ENCODE peak calls at places on chromosomes 1 and 21, in four cellular contexts. X, M, D and C are unnamed samples.

GRCh38 chr1:76185207-76185606 is 110.7 kb downstream of the ST6GALNAC3 start:
- DNase-seq in X (no peak), M (no peak), D (no peak), C (no peak)

GRCh38 chr1:15218287-15219279 is 28.4 kb upstream of the FHAD1 start:
- DNase-seq in X (no peak), M (no peak), D (peak; percentile 38), C (no peak)

GRCh38 chr1:37958690-37959089 is 11.8 kb upstream of the INPP5B start:
- DNase-seq in X (no peak), D (no peak), M (no peak), C (no peak)

GRCh38 chr1:225654277-225654597 is 1.3 kb upstream of the ENAH start:
- DNase-seq in M (no peak), X (no peak), D (no peak), C (no peak)

GRCh38 chr1:25022361-25023189 is 92.5 kb upstream of the RUNX3 start:
- DNase-seq in X (no peak), M (peak; percentile 94), D (peak; percentile 43), C (peak; percentile 86)

GRCh38 chr21:41709166-41709565 is 57.7 kb downstream of the RIPK4 start:
- DNase-seq in M (no peak), X (no peak), D (no peak), C (no peak)

GRCh38 chr1:145997156-145998023 is 1.0 kb upstream of the TXNIP start:
- DNase-seq in D (peak; percentile 74), M (peak; percentile 80), X (no peak), C (peak; percentile 75)

GRCh38 chr1:224406216-224406615 is 28.4 kb downstream of the WDR26 start:
- DNase-seq in M (no peak), X (no peak), D (no peak), C (no peak)

DNA sequence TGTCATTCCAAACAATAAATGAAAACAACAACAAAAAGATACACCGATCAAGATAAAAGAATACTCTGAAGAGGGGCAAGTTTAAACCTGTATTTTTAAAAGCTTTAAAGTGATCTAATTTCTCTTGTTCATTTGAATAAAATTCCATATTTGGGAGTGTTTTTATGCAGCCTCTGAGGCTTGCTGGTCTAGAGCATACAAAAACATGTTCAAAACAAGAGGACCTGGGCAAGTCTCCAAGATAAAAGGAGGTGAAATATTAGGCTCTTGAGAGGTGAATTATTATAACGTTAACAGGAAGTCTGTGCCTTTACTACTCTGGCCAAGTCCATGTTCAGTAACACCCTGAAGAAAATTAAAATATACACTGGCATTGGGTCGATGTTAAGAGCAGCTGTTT is 20.1 kb downstream of the URB1 start:
- DNase-seq in X (no peak), M (no peak), D (peak; percentile 65), C (no peak)
- H3K27ac ChIP-seq in X (no peak overlapping the region), M (no peak overlapping the region), D (peak overlapping the region; percentile 92), C (no peak overlapping the region)

GRCh38 chr1:52424238-52424637 is 19.8 kb downstream of the PRPF38A start:
- DNase-seq in X (no peak), M (peak; percentile 71), D (no peak), C (no peak)

GRCh38 chr1:52426391-52426790 is 22.0 kb downstream of the PRPF38A start:
- DNase-seq in D (no peak), X (no peak), M (no peak), C (no peak)

GRCh38 chr1:52424757-52425265 is 20.4 kb downstream of the PRPF38A start:
- DNase-seq in X (no peak), M (peak; percentile 16), D (no peak), C (no peak)

GRCh38 chr1:52423055-52423454 is 18.7 kb downstream of the PRPF38A start:
- DNase-seq in X (no peak), D (no peak), M (no peak), C (no peak)

GRCh38 chr1:52423771-52424170 is 19.4 kb downstream of the PRPF38A start:
- DNase-seq in D (no peak), M (peak; percentile 83), X (no peak), C (no peak)
- H3K27ac ChIP-seq in D (no peak overlapping the region), M (peak overlapping the region; percentile 53), X (no peak overlapping the region), C (no peak overlapping the region)

GRCh38 chr1:11151854-11152612 is 37.1 kb upstream of the ANGPTL7 start:
- DNase-seq in X (no peak), D (no peak), M (no peak), C (no peak)
- H3K27ac ChIP-seq in X (no peak overlapping the region), D (peak overlapping the region; percentile 9), M (no peak overlapping the region), C (no peak overlapping the region)

DNA sequence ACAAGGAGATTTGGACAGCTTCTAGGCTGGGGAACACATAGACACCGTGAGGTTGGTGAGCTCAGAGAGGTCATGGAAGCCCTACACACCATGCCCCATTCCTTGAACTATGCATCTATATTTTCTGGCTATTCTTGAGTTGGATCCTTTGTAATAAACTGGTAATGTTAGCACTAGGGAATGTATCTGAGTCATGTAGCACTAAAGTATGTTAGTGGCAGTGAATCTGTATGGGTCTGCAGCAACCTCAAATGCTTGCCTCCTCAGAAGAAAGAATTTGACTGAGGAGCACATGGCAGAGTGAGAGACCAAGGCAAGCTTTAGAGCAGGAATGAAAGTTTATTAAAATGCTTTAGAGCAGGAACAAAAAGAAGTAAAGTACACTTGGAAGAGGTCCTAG is 43.7 kb upstream of the LRRC7 start:
- DNase-seq in X (no peak), M (no peak), D (no peak), C (no peak)
- H3K27ac ChIP-seq in X (no peak overlapping the region), M (no peak overlapping the region), D (no peak overlapping the region), C (no peak overlapping the region)

DNA sequence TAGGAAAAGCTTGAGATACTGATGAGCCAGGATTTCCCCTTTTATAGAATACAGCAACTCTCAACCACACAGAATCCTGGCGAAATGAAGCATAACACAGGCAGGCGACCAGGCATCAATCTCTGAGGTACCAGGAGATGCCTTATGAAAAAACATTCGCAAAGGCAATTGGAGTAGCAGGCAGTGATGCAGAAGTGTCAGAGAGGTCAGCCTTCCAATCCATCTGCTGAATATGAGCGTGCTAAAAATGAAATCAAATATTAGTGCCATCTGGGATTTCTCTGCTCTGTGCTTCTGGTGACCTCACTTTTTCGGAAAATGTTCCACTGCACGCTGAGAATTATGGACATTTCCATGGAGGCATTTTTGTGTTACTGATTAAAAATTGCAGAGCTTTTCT is 258.8 kb downstream of the VAV3 start:
- DNase-seq in M (no peak), D (no peak), X (no peak), C (no peak)
- H3K27ac ChIP-seq in M (no peak overlapping the region), D (no peak overlapping the region), X (no peak overlapping the region), C (peak overlapping the region; percentile 26)

GRCh38 chr1:203926025-203926540 is 64.7 kb downstream of the SNRPE start:
- DNase-seq in D (no peak), M (no peak), X (no peak), C (no peak)
- H3K27ac ChIP-seq in D (no peak overlapping the region), M (no peak overlapping the region), X (no peak overlapping the region), C (no peak overlapping the region)

DNA sequence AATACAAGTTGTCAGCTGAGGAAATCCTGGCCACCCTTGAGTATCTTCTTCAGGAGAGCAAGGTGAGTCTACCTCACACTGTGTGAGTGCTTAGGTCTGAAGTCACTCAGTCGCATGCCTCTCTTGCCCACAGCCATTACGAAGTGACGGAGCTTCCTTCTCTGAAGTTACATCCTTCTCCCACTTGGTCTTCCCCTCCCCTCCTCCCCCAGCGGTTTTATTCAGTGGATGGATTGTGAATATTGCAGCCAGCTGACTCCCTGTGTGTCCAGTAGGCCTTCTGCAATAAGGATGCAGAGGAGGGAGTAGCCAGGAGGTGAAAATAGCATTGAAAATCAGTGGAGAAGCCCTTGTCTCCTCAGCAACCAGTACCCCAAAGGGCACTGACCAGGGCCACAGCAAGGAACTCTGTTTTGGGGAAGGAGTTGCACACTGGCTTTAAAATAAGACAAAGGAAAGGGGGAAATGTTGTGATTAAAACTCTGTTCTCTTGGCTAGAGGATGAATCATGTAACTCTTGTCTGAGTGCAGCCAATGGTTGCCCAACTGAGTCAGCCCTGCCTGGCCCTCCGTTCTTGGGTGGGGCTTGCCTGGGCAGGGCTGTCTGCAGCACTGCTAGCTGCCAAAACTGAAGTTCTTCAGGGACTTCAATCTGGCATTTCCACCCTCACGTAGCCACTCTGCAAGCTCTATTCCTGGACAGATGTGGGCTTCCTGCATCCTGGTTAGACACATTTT is 4.4 kb downstream of the S100A10 start:
- DNase-seq in M (no peak), D (peak; percentile 51), X (no peak), C (no peak)
- H3K27ac ChIP-seq in M (peak overlapping the region; percentile 11), D (peak overlapping the region; percentile 47), X (no peak overlapping the region), C (no peak overlapping the region)